ENCODE peak calls at places on chromosomes 7 and 10, in eight cellular contexts. M is ELR; N is tibial nerve; S is GM13977; E is GM23338; J is body of pancreas; K is activated T-cell treated with anti-CD3 and anti-CD28 coated beads, Interleukin-2, amount 50 U/mL, for 24 hours; L is iris pigment epithelial cell. C is an unnamed sample.

GRCh38 chr10:127184582-127184981 is 11.8 kb downstream of the INSYN2A start:
- DNase-seq in M (no peak), N (no peak), S (no peak), E (no peak), J (no peak), K (no peak), L (no peak), C (no peak)

GRCh38 chr10:102796407-102797176 is 40.6 kb downstream of the CYP17A1 start:
- DNase-seq in M (peak), N (peak), S (peak), E (no peak), J (peak), K (peak), L (peak), C (peak)

GRCh38 chr10:112782176-112782907 is 167.7 kb upstream of the TCF7L2 start:
- DNase-seq in M (no peak), N (no peak), S (no peak), E (no peak), J (peak), K (no peak), L (no peak), C (no peak)

GRCh38 chr10:73886085-73886529 is 11.8 kb upstream of the CAMK2G start:
- DNase-seq in M (peak), N (no peak), S (peak), E (peak), J (peak), K (peak), L (peak), C (peak)

GRCh38 chr7:90931996-90932912 is 332.0 kb upstream of the FZD1 start:
- DNase-seq in M (no peak), N (no peak), S (peak), E (no peak), J (no peak), K (no peak), L (no peak), C (no peak)

GRCh38 chr7:153858335-153858734 is 193.9 kb upstream of the DPP6 start:
- DNase-seq in M (no peak), N (no peak), S (no peak), E (no peak), J (no peak), K (no peak), L (no peak), C (no peak)

GRCh38 chr10:103930881-103931280 is 12.9 kb upstream of the STN1 start:
- DNase-seq in M (no peak), N (no peak), S (no peak), E (no peak), J (no peak), K (no peak), L (no peak), C (no peak)

GRCh38 chr7:14747701-14748100 is 154.8 kb downstream of the DGKB start:
- DNase-seq in M (no peak), N (no peak), S (no peak), E (no peak), J (no peak), K (no peak), L (peak), C (no peak)

GRCh38 chr10:128599538-128599937 is 473.3 kb upstream of the MKI67 start:
- DNase-seq in M (no peak), N (no peak), S (no peak), E (no peak), J (no peak), K (no peak), L (no peak), C (no peak)

GRCh38 chr10:13327516-13327915 is 20.6 kb downstream of the SEPHS1 start:
- DNase-seq in M (no peak), N (no peak), S (no peak), E (no peak), J (no peak), K (no peak), L (peak), C (no peak)

GRCh38 chr7:127713758-127714157 is 61.8 kb downstream of the SND1 start:
- DNase-seq in M (no peak), N (no peak), S (no peak), E (no peak), J (peak), K (no peak), L (no peak), C (no peak)

GRCh38 chr10:99648717-99649116 is 10.6 kb upstream of the ENTPD7 start:
- DNase-seq in M (no peak), N (no peak), S (no peak), E (no peak), J (no peak), K (no peak), L (no peak), C (no peak)

GRCh38 chr10:1142596-1142995 is 86.4 kb downstream of the WDR37 start:
- DNase-seq in M (peak), N (no peak), S (no peak), E (peak), J (no peak), K (no peak), L (no peak), C (no peak)

GRCh38 chr7:26061340-26062239 is 90.4 kb upstream of the NFE2L3 start:
- DNase-seq in M (peak), N (peak), S (peak), E (peak), J (peak), K (peak), L (peak), C (peak)

GRCh38 chr7:97145068-97145467 is 27.6 kb downstream of the SDHAF3 start:
- DNase-seq in M (peak), N (no peak), S (no peak), E (no peak), J (no peak), K (no peak), L (peak), C (no peak)

GRCh38 chr7:100674441-100675407 is 1.2 kb downstream of the GNB2 start:
- DNase-seq in M (peak), N (no peak), S (peak), E (peak), J (peak), K (peak), L (peak), C (peak)

GRCh38 chr7:139571651-139572050 is 48.2 kb downstream of the CLEC2L start:
- DNase-seq in M (no peak), N (no peak), S (no peak), E (no peak), J (no peak), K (no peak), L (no peak), C (no peak)

GRCh38 chr7:57211428-57212100 is 79.3 kb upstream of the ZNF479 start:
- DNase-seq in M (no peak), N (no peak), S (no peak), E (no peak), J (no peak), K (no peak), L (no peak), C (no peak)

GRCh38 chr7:24665564-24666294 is 91.5 kb downstream of the GSDME start:
- DNase-seq in M (peak), N (no peak), S (peak), E (peak), J (peak), K (no peak), L (peak), C (peak)

GRCh38 chr10:7671121-7671520 is 4.4 kb upstream of the ITIH5 start:
- DNase-seq in M (no peak), N (no peak), S (no peak), E (no peak), J (no peak), K (no peak), L (no peak), C (no peak)

GRCh38 chr10:5963591-5963990 is 13.8 kb downstream of the IL15RA start:
- DNase-seq in M (no peak), N (no peak), S (no peak), E (no peak), J (no peak), K (no peak), L (no peak), C (no peak)

GRCh38 chr10:43026039-43026973 is 50.6 kb upstream of the RET start:
- DNase-seq in M (no peak), N (no peak), S (no peak), E (peak), J (no peak), K (no peak), L (no peak), C (no peak)

GRCh38 chr10:17220652-17221100 is 7.4 kb upstream of the VIM start:
- DNase-seq in M (peak), N (no peak), S (no peak), E (no peak), J (no peak), K (no peak), L (no peak), C (no peak)

GRCh38 chr10:26804418-26805393 is 56.1 kb downstream of the ABI1 start:
- DNase-seq in M (no peak), N (no peak), S (no peak), E (no peak), J (no peak), K (no peak), L (no peak), C (no peak)

GRCh38 chr7:151940048-151940845 is 16.0 kb upstream of the GALNTL5 start:
- DNase-seq in M (peak), N (no peak), S (no peak), E (no peak), J (no peak), K (no peak), L (peak), C (no peak)

GRCh38 chr7:50307368-50308012 is 3.0 kb downstream of the IKZF1 start:
- DNase-seq in M (no peak), N (no peak), S (no peak), E (peak), J (no peak), K (peak), L (no peak), C (peak)

GRCh38 chr10:75143353-75143752 is 31.9 kb downstream of the SAMD8 start:
- DNase-seq in M (no peak), N (no peak), S (no peak), E (no peak), J (no peak), K (no peak), L (peak), C (no peak)

GRCh38 chr7:39130740-39131538 is 153.2 kb downstream of the POU6F2 start:
- DNase-seq in M (no peak), N (no peak), S (no peak), E (peak), J (peak), K (no peak), L (no peak), C (no peak)

GRCh38 chr7:76300210-76300731 is 2.2 kb upstream of the HSPB1 start:
- DNase-seq in M (peak), N (no peak), S (no peak), E (no peak), J (peak), K (no peak), L (peak), C (no peak)

GRCh38 chr7:104956753-104957450 is 57.1 kb upstream of the KMT2E start:
- DNase-seq in M (peak), N (no peak), S (peak), E (no peak), J (no peak), K (no peak), L (peak), C (no peak)

GRCh38 chr10:34759161-34759836 is 55.8 kb downstream of the PARD3 start:
- DNase-seq in M (peak), N (no peak), S (no peak), E (no peak), J (no peak), K (no peak), L (no peak), C (no peak)

GRCh38 chr7:29935111-29935510 is 54.5 kb downstream of the SCRN1 start:
- DNase-seq in M (no peak), N (no peak), S (no peak), E (no peak), J (no peak), K (no peak), L (peak), C (no peak)

GRCh38 chr7:35571596-35572240 is 123.2 kb downstream of the HERPUD2 start:
- DNase-seq in M (no peak), N (no peak), S (no peak), E (no peak), J (no peak), K (no peak), L (no peak), C (peak)

GRCh38 chr10:27747096-27747451 is 1.5 kb upstream of the MKX start:
- DNase-seq in M (peak), N (no peak), S (no peak), E (peak), J (no peak), K (no peak), L (no peak), C (no peak)

GRCh38 chr10:120121768-120122167 is 229.2 kb downstream of the SEC23IP start:
- DNase-seq in M (no peak), N (no peak), S (no peak), E (peak), J (no peak), K (no peak), L (no peak), C (no peak)

GRCh38 chr7:72334066-72334465 is 78.1 kb downstream of the CALN1 start:
- DNase-seq in M (no peak), N (no peak), S (peak), E (peak), J (no peak), K (no peak), L (no peak), C (no peak)